ENCODE peak calls at places on chromosomes 12 and 14, in seven cellular contexts. V is fibroblast of mammary gland, X is lower leg skin, N is adrenal gland, C is neuronal stem cell, T is ascending aorta, L is AG04450. Q is an unnamed sample.

GRCh38 chr14:29853272-29853671 is 74.4 kb downstream of the PRKD1 start:
- DNase-seq in C (no peak), N (no peak), X (no peak), V (no peak), L (no peak), T (no peak), Q (no peak)

GRCh38 chr12:116864371-116865160 is 16.7 kb downstream of the HRK start:
- DNase-seq in N (no peak), C (no peak), L (peak), T (peak), V (peak), X (peak), Q (no peak)

GRCh38 chr14:32595496-32595895 is 266.4 kb downstream of the AKAP6 start:
- DNase-seq in L (no peak), V (no peak), T (no peak), N (no peak), C (no peak), X (no peak), Q (no peak)

GRCh38 chr12:124588689-124589318 is 21.4 kb upstream of the NCOR2 start:
- DNase-seq in N (peak), X (peak), T (no peak), L (no peak), C (no peak), V (peak), Q (peak)

GRCh38 chr12:132003846-132004245 is 54.1 kb downstream of the EP400 start:
- DNase-seq in N (no peak), L (peak), X (no peak), V (peak), T (no peak), C (no peak), Q (no peak)

GRCh38 chr12:2382391-2383155 is 329.8 kb downstream of the CACNA1C start:
- DNase-seq in L (no peak), C (no peak), N (no peak), X (no peak), V (peak), T (no peak), Q (no peak)

GRCh38 chr14:28875937-28876910 is 109.6 kb downstream of the FOXG1 start:
- DNase-seq in N (no peak), X (no peak), V (no peak), L (no peak), T (no peak), C (peak), Q (no peak)

GRCh38 chr14:102568115-102568614 is 24.3 kb upstream of the RCOR1 start:
- DNase-seq in V (no peak), T (no peak), N (no peak), X (no peak), L (no peak), C (no peak), Q (no peak)

GRCh38 chr12:50201987-50202521 is 34.9 kb upstream of the CERS5 start:
- DNase-seq in N (no peak), C (no peak), T (no peak), L (peak), X (no peak), V (peak), Q (no peak)

GRCh38 chr12:132277374-132277801 is 52.0 kb downstream of the GALNT9 start:
- DNase-seq in C (no peak), N (no peak), X (no peak), L (no peak), V (no peak), T (no peak), Q (no peak)

GRCh38 chr14:94401083-94401482 is 12.7 kb upstream of the SERPINA1 start:
- DNase-seq in C (no peak), L (no peak), N (no peak), V (no peak), T (no peak), X (no peak), Q (no peak)

GRCh38 chr14:87869619-87870583 is 123.1 kb downstream of the GALC start:
- DNase-seq in N (no peak), V (peak), T (no peak), C (no peak), X (no peak), L (peak), Q (no peak)

GRCh38 chr12:116204169-116204568 is 73.3 kb downstream of the MED13L start:
- DNase-seq in V (peak), C (no peak), X (no peak), L (no peak), T (no peak), N (no peak), Q (no peak)

GRCh38 chr14:81265641-81266169 is 44.9 kb upstream of the GTF2A1 start:
- DNase-seq in T (no peak), L (no peak), C (no peak), N (no peak), V (no peak), X (no peak), Q (no peak)

GRCh38 chr14:34872822-34873590 is 2.2 kb downstream of the BAZ1A start:
- DNase-seq in T (no peak), X (peak), C (peak), L (no peak), N (no peak), V (peak), Q (no peak)

GRCh38 chr14:77991128-77991772 is 178.9 kb upstream of the NRXN3 start:
- DNase-seq in T (no peak), L (no peak), C (no peak), V (no peak), N (no peak), X (no peak), Q (no peak)

GRCh38 chr12:27305673-27306504 is 26.7 kb upstream of the BMAL2 start:
- DNase-seq in V (peak), C (no peak), T (no peak), L (no peak), X (no peak), N (no peak), Q (no peak)

GRCh38 chr14:24775919-24776318 is 141.9 kb upstream of the GZMB start:
- DNase-seq in L (no peak), C (no peak), V (peak), N (no peak), X (no peak), T (no peak), Q (peak)

GRCh38 chr12:45273717-45274271 is 57.9 kb downstream of the ANO6 start:
- DNase-seq in V (peak), N (peak), L (peak), C (no peak), X (peak), T (peak), Q (no peak)

GRCh38 chr12:68454855-68455254 is 122.7 kb upstream of the MDM1 start:
- DNase-seq in C (no peak), X (no peak), N (no peak), T (no peak), V (no peak), L (no peak), Q (no peak)

GRCh38 chr14:68146812-68147211 is 327.2 kb downstream of the RAD51B start:
- DNase-seq in N (no peak), L (peak), V (peak), X (no peak), C (no peak), T (no peak), Q (no peak)

GRCh38 chr14:80278293-80279037 is 67.2 kb upstream of the DIO2 start:
- DNase-seq in X (no peak), L (no peak), C (no peak), V (peak), N (no peak), T (no peak), Q (peak)

GRCh38 chr14:50099335-50099734 is 17.0 kb downstream of the VCPKMT start:
- DNase-seq in C (no peak), L (no peak), X (no peak), V (peak), T (no peak), N (no peak), Q (no peak)

GRCh38 chr14:93857081-93857480 is 68.8 kb upstream of the PRIMA1 start:
- DNase-seq in V (no peak), N (no peak), C (no peak), T (no peak), X (no peak), L (no peak), Q (no peak)

GRCh38 chr14:75429562-75429961 is 1.7 kb downstream of the JDP2 start:
- DNase-seq in T (no peak), C (no peak), N (no peak), X (no peak), L (no peak), V (no peak), Q (no peak)

GRCh38 chr14:105197274-105197673 is 16.2 kb upstream of the NUDT14 start:
- DNase-seq in X (no peak), C (peak), T (no peak), N (peak), V (peak), L (no peak), Q (peak)

GRCh38 chr14:105195533-105196227 is 14.6 kb upstream of the NUDT14 start:
- DNase-seq in V (no peak), T (no peak), X (no peak), N (no peak), C (peak), L (no peak), Q (no peak)

GRCh38 chr14:105195051-105195450 is 13.9 kb upstream of the NUDT14 start:
- DNase-seq in L (no peak), T (no peak), C (no peak), N (no peak), V (no peak), X (no peak), Q (no peak)

GRCh38 chr14:105198588-105198987 is 17.5 kb upstream of the NUDT14 start:
- DNase-seq in V (no peak), T (no peak), X (no peak), N (no peak), L (no peak), C (no peak), Q (no peak)

DNA sequence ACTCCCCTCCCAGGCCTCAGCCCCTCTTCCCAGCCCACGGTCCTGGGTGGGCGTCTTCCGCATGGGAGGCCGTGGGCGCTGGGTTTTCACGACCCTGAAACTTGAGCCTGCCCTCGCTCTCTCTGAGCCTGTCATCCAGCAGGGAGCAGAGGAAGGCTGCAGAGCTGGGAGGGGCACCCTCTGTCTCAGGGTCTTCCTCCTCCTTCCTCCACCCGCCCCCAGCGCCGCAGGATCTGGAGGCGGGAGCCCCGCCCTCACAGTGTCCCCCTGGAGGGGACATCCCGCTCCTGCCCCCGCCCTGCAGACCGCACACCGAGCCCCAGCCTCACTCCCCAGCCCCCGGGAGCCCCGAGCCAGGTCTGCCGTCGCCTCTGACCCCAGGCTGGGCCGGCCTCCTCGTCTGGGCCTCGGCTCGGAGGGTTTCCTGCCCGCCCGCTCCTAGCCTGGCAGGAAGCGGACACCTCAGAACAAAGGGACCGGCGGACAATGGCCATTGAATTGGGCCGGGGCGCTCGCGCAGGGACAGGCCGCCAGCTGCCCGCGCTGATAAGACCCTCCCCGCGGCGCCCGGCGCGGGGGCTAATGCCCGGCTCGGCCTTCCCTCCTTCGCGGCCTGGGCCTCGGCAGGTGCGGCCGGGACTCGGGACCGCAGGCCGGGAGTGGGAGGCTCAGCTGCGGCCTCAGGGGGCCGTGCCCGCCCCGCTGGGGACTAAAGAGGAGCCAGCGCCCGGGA is 15.3 kb upstream of the NUDT14 start:
- DNase-seq in V (no peak), L (no peak), X (no peak), C (peak), N (peak), T (no peak), Q (peak)
- H3K4me3 ChIP-seq in V (no peak), L (no peak), X (no peak), C (peak), N (no peak), T (peak), Q (peak)

GRCh38 chr12:57726884-57727757 is 11.4 kb downstream of the AGAP2 start:
- DNase-seq in T (no peak), N (peak), V (peak), L (no peak), X (peak), C (no peak), Q (peak)
- H3K4me3 ChIP-seq in T (peak), N (peak), V (peak), L (peak), X (peak), C (no peak), Q (peak)

DNA sequence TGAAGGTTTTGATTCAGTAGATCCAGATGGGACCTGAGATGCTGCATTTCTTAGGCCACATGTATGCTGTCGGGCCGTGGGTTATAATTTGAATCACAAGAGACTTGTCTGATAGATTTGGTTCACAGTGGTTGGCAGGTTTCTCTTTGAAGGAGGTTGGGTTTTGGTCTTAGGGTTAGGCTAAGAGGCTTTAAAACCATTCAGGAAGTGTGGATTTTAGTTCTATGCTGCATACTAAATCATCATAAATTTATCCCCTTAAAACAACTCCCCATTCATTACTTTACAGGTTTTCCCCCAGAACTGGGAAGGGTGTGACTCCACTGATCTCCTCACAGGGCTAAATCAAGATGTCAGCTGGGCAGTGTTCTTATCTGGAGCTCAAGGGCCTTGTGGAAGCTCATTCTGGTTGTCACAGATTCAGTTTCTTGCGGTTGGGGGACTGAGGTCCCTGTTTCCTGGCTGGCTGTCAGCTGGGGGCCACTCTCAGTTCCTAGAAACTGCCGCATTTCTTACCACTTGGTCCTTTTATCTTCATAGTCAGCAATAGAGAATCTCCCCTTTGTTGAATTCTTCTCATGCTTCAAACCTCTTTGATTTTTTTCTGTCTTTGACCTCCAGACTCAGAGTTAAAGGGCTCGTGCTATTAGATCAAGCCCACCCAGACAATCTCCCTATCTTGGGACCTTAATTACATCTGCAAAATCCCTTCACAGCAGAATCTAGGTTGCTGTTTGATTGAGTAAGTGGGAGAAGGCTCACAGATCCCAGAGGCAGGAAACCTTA is 20.6 kb upstream of the PCNX1 start:
- DNase-seq in X (no peak), V (no peak), T (no peak), L (no peak), C (no peak), N (no peak), Q (peak)
- H3K4me3 ChIP-seq in X (no peak), V (no peak), T (no peak), L (peak), C (no peak), N (no peak), Q (no peak)

DNA sequence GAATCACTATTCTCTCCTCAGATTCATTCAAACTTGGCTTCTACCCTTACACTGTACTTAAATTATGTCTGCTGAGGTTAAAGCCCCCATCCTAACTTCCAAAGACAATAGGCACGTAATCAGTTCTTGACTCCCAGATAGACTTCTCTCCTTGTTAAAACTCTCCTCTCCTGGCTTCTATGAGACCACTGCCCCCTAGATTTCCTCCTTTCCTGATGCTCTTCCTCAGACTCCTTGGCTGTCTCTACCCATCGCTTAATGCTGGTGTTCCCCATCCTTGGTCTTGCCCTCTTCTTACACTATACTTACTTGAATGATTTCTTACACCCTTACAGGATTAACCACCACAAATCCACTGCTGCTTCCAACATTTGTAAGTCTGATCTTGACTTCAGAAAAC is 32.8 kb downstream of the TC2N start:
- DNase-seq in V (no peak), C (no peak), X (no peak), N (no peak), L (no peak), T (no peak), Q (no peak)
- H3K4me3 ChIP-seq in V (no peak), C (no peak), X (no peak), N (no peak), L (no peak), T (peak), Q (no peak)

DNA sequence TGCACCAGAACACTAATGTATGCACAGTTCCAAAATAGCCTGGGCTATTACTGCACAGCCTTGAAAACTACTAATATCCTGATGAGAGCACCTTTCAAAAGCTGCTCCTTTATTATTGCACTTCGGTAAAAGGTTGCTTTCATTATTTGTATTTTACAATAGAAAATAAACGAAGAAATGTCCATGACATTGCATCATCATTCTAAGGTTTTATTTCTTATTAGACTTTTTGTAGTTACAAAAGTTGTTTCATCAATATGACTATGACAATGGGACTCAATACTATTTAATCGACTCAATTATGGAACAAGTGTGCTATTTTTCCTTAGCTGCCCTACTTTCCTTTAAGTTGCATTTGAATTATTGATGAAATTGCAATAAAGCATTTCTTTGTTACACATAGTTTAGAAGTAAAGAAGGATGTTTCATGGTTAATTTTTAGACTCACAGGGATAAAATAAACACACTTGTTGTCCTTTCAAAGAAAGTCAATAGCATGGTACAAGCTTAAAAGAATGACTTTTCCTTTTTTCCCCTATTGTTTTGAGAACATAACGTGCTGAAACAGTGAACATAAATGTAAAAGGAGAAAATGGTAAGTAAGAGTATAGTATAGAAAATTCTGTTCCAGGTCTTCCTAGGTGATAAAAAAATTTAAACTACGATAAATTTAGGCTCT is 407.6 kb downstream of the BCAT1 start:
- DNase-seq in L (no peak), V (no peak), N (no peak), C (no peak), T (no peak), X (no peak), Q (no peak)
- H3K4me3 ChIP-seq in L (no peak), V (no peak), N (no peak), C (no peak), T (no peak), X (no peak), Q (no peak)

GRCh38 chr14:61355892-61356325 is 34.5 kb downstream of the PRKCH start:
- DNase-seq in X (peak), N (peak), V (peak), T (no peak), L (no peak), C (no peak), Q (peak)

GRCh38 chr14:61362072-61362750 is 40.8 kb downstream of the PRKCH start:
- DNase-seq in X (no peak), L (no peak), N (no peak), C (no peak), V (no peak), T (no peak), Q (no peak)

GRCh38 chr14:61358812-61359211 is 37.4 kb downstream of the PRKCH start:
- DNase-seq in X (no peak), C (no peak), V (no peak), T (no peak), N (no peak), L (no peak), Q (no peak)

GRCh38 chr14:61360796-61361526 is 39.6 kb downstream of the PRKCH start:
- DNase-seq in T (no peak), L (no peak), C (no peak), X (no peak), N (no peak), V (no peak), Q (no peak)

DNA sequence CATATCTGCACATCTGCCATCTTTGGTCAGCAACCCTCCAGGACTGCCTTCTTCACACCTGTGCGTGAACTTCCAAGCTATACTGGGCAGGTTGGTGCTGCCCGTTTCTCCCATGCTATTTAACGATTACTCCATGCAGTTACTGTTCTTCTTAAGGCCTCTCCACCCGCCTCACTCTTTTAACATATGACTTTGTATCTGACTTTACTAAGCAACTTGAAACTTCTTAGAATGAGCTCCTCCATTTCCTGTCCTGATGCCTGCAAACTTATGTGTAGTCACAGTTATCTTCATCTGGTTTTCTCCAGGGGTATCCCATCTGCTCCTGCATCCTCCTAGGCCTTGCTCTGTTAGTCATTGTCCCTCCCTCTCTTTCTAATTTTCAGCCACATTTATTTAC is 35.7 kb downstream of the PRKCH start:
- DNase-seq in L (no peak), V (no peak), C (no peak), N (no peak), T (no peak), X (no peak), Q (no peak)
- H3K4me3 ChIP-seq in L (no peak), V (no peak), C (no peak), N (no peak), T (no peak), X (no peak), Q (no peak)